ENCODE peak calls at places on chromosomes 6 and 20, in eight cellular contexts. J is GM23248, N is GDM1, C is BJ, I is RWPE2, S is ecto neural progenitor cell, F is B cell, G is adipocyte. X is an unnamed sample.

GRCh38 chr20:40687384-40688128 is 1.5 kb downstream of the MAFB start:
- DNase-seq in J (peak), N (no peak), C (no peak), I (peak), S (peak), F (no peak), G (peak), X (no peak)

GRCh38 chr20:63176035-63176434 is 39.9 kb downstream of the YTHDF1 start:
- DNase-seq in J (peak), N (no peak), C (no peak), I (no peak), S (peak), F (peak), G (peak), X (no peak)

GRCh38 chr6:170135461-170135820 is 155.4 kb downstream of the DLL1 start:
- DNase-seq in J (no peak), N (no peak), C (no peak), I (peak), S (no peak), F (no peak), G (no peak), X (no peak)

GRCh38 chr6:148830614-148831013 is 83.8 kb downstream of the UST start:
- DNase-seq in J (peak), N (no peak), C (no peak), I (no peak), S (no peak), F (no peak), G (no peak), X (no peak)

GRCh38 chr6:152404936-152405595 is 232.1 kb downstream of the SYNE1 start:
- DNase-seq in J (peak), N (no peak), C (no peak), I (no peak), S (no peak), F (no peak), G (no peak), X (no peak)

GRCh38 chr6:122696079-122696478 is 83.4 kb upstream of the FABP7 start:
- DNase-seq in J (peak), N (no peak), C (peak), I (no peak), S (no peak), F (no peak), G (peak), X (no peak)

GRCh38 chr20:57496592-57496991 is 28.3 kb downstream of the CTCFL start:
- DNase-seq in J (no peak), N (no peak), C (no peak), I (no peak), S (no peak), F (no peak), G (no peak), X (no peak)

GRCh38 chr6:146543211-146543939 is at the start of gene RAB32:
- DNase-seq in J (peak), N (peak), C (peak), I (peak), S (peak), F (peak), G (peak), X (peak)

GRCh38 chr20:34861386-34862084 is 11.1 kb downstream of the GGT7 start:
- DNase-seq in J (no peak), N (no peak), C (no peak), I (peak), S (no peak), F (no peak), G (no peak), X (peak)

GRCh38 chr6:113457156-113457555 is 400.0 kb upstream of the MARCKS start:
- DNase-seq in J (peak), N (no peak), C (peak), I (no peak), S (no peak), F (no peak), G (peak), X (no peak)

GRCh38 chr20:63969851-63970713 is at the start of gene ZNF512B:
- DNase-seq in J (peak), N (peak), C (no peak), I (peak), S (peak), F (peak), G (peak), X (peak)

GRCh38 chr6:35737413-35738211 is 780 bp downstream of the ARMC12 start:
- DNase-seq in J (peak), N (peak), C (no peak), I (no peak), S (no peak), F (peak), G (peak), X (peak)

GRCh38 chr20:51598581-51598980 is 56.1 kb upstream of the NFATC2 start:
- DNase-seq in J (no peak), N (no peak), C (no peak), I (no peak), S (no peak), F (no peak), G (no peak), X (no peak)

GRCh38 chr6:17965397-17965796 is 22.0 kb downstream of the KIF13A start:
- DNase-seq in J (peak), N (no peak), C (peak), I (no peak), S (no peak), F (no peak), G (peak), X (no peak)

GRCh38 chr20:19737025-19737424 is 21.0 kb upstream of the RIN2 start:
- DNase-seq in J (peak), N (no peak), C (no peak), I (no peak), S (peak), F (no peak), G (peak), X (no peak)

X was measured in G401.